ENCODE peak calls at places on chromosomes 1 and 21, in five cellular contexts. Y is pancreas; B is PC-3; P is CD4-positive, alpha-beta memory T cell; U is AG04449. S is an unnamed sample.

GRCh38 chr1:17885663-17886062 is 130.5 kb downstream of the ACTL8 start:
- DNase-seq in Y (no peak), B (no peak), P (no peak), U (no peak), S (no peak)

GRCh38 chr1:94095744-94096469 is 25.0 kb downstream of the ABCA4 start:
- DNase-seq in Y (no peak), B (no peak), P (no peak), U (no peak), S (no peak)

GRCh38 chr1:30974536-30974935 is 66.0 kb upstream of the SDC3 start:
- DNase-seq in Y (no peak), B (no peak), P (no peak), U (no peak), S (no peak)

GRCh38 chr1:31633117-31633516 is 11.6 kb downstream of the PEF1 start:
- DNase-seq in Y (no peak), B (peak; percentile 43), P (no peak), U (no peak), S (no peak)

GRCh38 chr1:34711469-34711868 is 43.4 kb upstream of the GJB5 start:
- DNase-seq in Y (no peak), B (peak; percentile 9), P (no peak), U (no peak), S (no peak)

GRCh38 chr1:36224537-36225297 is 474 bp downstream of the THRAP3 start:
- DNase-seq in Y (no peak), B (peak; percentile 82), P (no peak), U (no peak), S (no peak)

GRCh38 chr1:219189021-219189824 is 15.5 kb downstream of the LYPLAL1 start:
- DNase-seq in Y (no peak), B (peak; percentile 78), P (no peak), U (no peak), S (peak; percentile 28)

GRCh38 chr1:78047631-78048030 is 1.9 kb downstream of the GIPC2 start:
- DNase-seq in Y (no peak), B (peak; percentile 16), P (no peak), U (no peak), S (no peak)

GRCh38 chr1:52674497-52675384 is 23.4 kb downstream of the COA7 start:
- DNase-seq in Y (no peak), B (peak; percentile 79), P (no peak), U (no peak), S (no peak)

GRCh38 chr1:28565726-28566125 is 12.8 kb downstream of the TRNAU1AP start:
- DNase-seq in Y (no peak), B (no peak), P (no peak), U (no peak), S (no peak)

GRCh38 chr1:209376774-209377173 is 206.7 kb upstream of the CAMK1G start:
- DNase-seq in Y (no peak), B (no peak), P (no peak), U (no peak), S (no peak)

GRCh38 chr1:208475951-208476824 is 232.0 kb upstream of the PLXNA2 start:
- DNase-seq in Y (peak; percentile 5), B (peak; percentile 30), P (no peak), U (no peak), S (peak; percentile 7)

GRCh38 chr1:68174173-68175113 is 57.9 kb downstream of the WLS start:
- DNase-seq in Y (peak; percentile 64), B (peak; percentile 85), P (no peak), U (peak; percentile 88), S (peak; percentile 91)

GRCh38 chr1:62849031-62849430 is 65.1 kb downstream of the ATG4C start:
- DNase-seq in Y (no peak), B (peak; percentile 37), P (no peak), U (no peak), S (no peak)

DNA sequence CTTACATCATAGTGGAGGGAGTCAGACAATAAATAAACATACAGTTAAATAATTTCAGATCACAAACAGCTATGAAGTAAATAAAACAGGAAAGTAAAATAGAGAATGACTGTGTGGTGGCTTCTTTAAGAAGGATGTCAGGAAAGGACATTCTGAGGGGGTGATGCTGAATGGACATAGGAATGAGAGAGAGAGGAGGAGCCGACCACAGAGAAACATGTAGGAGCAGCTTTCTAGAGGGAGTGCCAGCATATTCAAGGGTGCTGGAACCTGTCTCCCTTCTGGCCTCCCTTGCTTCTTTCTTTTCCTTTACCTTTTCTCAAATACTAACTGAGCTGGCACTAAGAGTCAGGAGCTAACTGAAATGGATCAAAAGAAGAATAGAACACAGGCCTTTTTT is 20.5 kb upstream of the BCL10 start:
- DNase-seq in Y (no peak), B (no peak), P (no peak), U (no peak), S (no peak)
- H3K4me3 ChIP-seq in Y (no peak overlapping the region), B (peak overlapping the region; percentile 3), P (no peak overlapping the region), U (no peak overlapping the region), S (no peak overlapping the region)

GRCh38 chr1:226736908-226737818 is 1.9 kb downstream of the ITPKB start:
- DNase-seq in Y (no peak), B (peak; percentile 53), P (peak; percentile 62), U (no peak), S (no peak)

GRCh38 chr1:226733876-226734414 is 5.1 kb downstream of the ITPKB start:
- DNase-seq in Y (no peak), B (no peak), P (no peak), U (no peak), S (no peak)

GRCh38 chr1:226734611-226735153 is 4.4 kb downstream of the ITPKB start:
- DNase-seq in Y (no peak), B (no peak), P (no peak), U (no peak), S (no peak)

GRCh38 chr1:226736001-226736907 is 2.8 kb downstream of the ITPKB start:
- DNase-seq in Y (no peak), B (no peak), P (no peak), U (no peak), S (no peak)

GRCh38 chr1:226735576-226735975 is 3.5 kb downstream of the ITPKB start:
- DNase-seq in Y (no peak), B (no peak), P (no peak), U (no peak), S (no peak)
- H3K4me3 ChIP-seq in Y (no peak overlapping the region), B (no peak overlapping the region), P (peak overlapping the region; percentile 95), U (no peak overlapping the region), S (no peak overlapping the region)

DNA sequence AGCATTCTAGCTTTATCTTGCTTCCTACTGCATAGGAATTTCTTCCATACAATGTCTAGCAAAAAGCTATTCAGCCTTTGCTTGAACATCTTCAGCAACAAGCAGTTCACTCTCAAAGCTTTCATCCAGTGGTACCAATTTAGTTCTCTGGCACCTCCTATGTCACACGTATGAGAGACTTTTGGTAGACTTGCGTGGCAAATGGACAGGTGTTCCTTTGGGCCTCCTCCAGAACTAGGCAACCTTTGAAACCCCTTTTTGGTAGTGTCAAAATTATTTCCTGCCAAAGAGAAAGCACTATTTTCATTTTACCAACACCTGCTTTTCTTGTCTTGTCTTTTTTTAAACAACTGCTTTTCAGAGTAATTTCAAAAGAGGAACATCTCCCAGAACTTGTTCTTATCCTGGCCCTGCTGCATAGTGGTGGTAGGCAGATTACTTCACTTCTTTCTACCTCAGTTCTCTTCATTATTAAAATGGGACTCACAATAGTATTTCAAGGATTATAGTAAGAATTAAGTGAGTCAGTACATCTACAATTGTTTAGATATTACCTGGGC is 122.4 kb downstream of the MAST2 start:
- DNase-seq in Y (peak; percentile 60), B (no peak), P (no peak), U (no peak), S (no peak)
- H3K4me3 ChIP-seq in Y (no peak overlapping the region), B (no peak overlapping the region), P (no peak overlapping the region), U (no peak overlapping the region), S (no peak overlapping the region)

DNA sequence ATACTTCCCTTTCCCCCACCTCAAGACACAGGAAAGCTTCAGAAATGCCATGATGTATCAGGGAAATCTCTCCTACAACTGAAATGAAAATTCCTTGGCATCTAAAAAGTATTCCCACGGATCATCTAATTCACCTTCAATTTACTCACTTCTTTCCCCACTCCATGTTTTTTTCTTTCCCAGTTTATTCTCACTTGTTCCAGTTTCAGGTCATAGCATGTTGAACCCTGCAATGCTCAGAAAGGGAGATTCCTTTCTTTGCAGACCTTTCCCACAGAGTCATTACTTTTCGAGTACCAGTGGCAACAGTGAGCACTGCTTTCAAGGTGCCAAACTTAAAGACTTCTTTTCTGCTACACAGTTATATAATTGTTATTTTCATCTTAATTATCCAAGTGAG is 305.0 kb downstream of the VAV3 start:
- DNase-seq in Y (no peak), B (no peak), P (no peak), U (no peak), S (no peak)
- H3K4me3 ChIP-seq in Y (no peak overlapping the region), B (no peak overlapping the region), P (no peak overlapping the region), U (no peak overlapping the region), S (no peak overlapping the region)

GRCh38 chr1:145983959-145984830 is 12.2 kb downstream of the TXNIP start:
- DNase-seq in Y (no peak), B (no peak), P (no peak), U (no peak), S (no peak)
- H3K4me3 ChIP-seq in Y (no peak overlapping the region), B (no peak overlapping the region), P (peak overlapping the region; percentile 5), U (no peak overlapping the region), S (no peak overlapping the region)

DNA sequence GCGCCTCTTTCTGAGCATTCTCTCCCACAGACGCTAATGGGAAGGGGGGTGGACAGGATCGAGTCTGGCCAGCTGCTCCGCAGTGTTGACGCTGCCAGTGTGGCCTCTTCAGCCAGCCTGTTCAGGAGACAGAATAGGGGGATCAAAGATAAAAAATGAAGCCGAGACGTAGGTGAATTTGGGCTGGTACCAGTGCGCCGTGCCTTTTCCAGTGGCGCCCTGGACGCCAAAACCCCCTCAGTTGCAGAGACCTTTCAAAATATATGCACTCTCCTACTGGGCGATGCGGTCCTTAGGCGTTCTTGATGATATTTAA is 1.1 kb downstream of the TTC3 start:
- DNase-seq in Y (no peak), B (peak; percentile 40), P (no peak), U (no peak), S (no peak)
- H3K4me3 ChIP-seq in Y (peak overlapping the region; percentile 84), B (peak overlapping the region; percentile 84), P (peak overlapping the region; percentile 91), U (peak overlapping the region; percentile 96), S (peak overlapping the region; percentile 95)

GRCh38 chr1:51044199-51044598 is 57.8 kb upstream of the C1orf185 start:
- DNase-seq in Y (no peak), B (no peak), P (no peak), U (no peak), S (no peak)

GRCh38 chr1:51048021-51048420 is 54.0 kb upstream of the C1orf185 start:
- DNase-seq in Y (no peak), B (no peak), P (no peak), U (no peak), S (no peak)

GRCh38 chr1:51048670-51049069 is 53.4 kb upstream of the C1orf185 start:
- DNase-seq in Y (no peak), B (no peak), P (no peak), U (no peak), S (no peak)

DNA sequence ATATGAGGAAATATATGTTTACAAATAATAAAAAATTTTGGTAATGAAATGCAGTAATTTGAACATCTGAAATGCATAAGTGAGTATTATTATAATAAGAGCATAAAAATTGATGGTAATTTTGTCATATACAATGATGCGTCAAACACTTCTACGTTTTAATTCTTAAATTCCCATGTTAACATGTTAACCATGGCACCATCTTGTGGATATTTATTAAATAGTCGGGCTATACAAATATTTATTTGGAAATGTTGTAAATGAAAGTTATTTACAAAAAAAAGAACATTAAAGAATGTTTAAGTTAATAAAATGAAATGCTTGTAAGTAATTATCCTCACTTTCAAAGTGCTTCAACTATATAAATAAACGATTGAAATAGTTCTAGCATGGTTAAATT is 57.2 kb upstream of the C1orf185 start:
- DNase-seq in Y (no peak), B (peak; percentile 50), P (no peak), U (no peak), S (no peak)
- H3K4me3 ChIP-seq in Y (no peak overlapping the region), B (no peak overlapping the region), P (no peak overlapping the region), U (no peak overlapping the region), S (no peak overlapping the region)